ENCODE peak calls at places on chromosomes 7 and 10, in six cellular contexts. V is right lobe of liver; L is colonic mucosa; Q is CD8-positive, alpha-beta T cell; B is Peyer's patch; C is kidney epithelial cell. W is an unnamed sample.

GRCh38 chr7:121304259-121304658 is 24.5 kb upstream of the WNT16 start:
- DNase-seq in V (no peak), L (no peak), Q (no peak), B (no peak), C (no peak), W (no peak)

GRCh38 chr10:10327934-10328333 is 689.7 kb upstream of the CELF2 start:
- DNase-seq in V (no peak), L (no peak), Q (no peak), B (no peak), C (no peak), W (no peak)

GRCh38 chr10:102511562-102512274 is 7.9 kb downstream of the SUFU start:
- DNase-seq in V (no peak), L (no peak), Q (no peak), B (peak; percentile 50), C (no peak), W (no peak)

GRCh38 chr10:65675236-65675635 is 1250.6 kb upstream of the LRRTM3 start:
- DNase-seq in V (no peak), L (peak; percentile 61), Q (no peak), B (peak; percentile 50), C (no peak), W (no peak)

GRCh38 chr7:33444501-33444900 is 315.1 kb downstream of the BBS9 start:
- DNase-seq in V (no peak), L (peak; percentile 36), Q (no peak), B (no peak), C (no peak), W (no peak)

GRCh38 chr10:49644035-49644345 is 30.2 kb downstream of the CHAT start:
- DNase-seq in V (no peak), L (no peak), Q (no peak), B (no peak), C (no peak), W (no peak)

GRCh38 chr10:3071405-3072198 is 4.3 kb downstream of the PFKP start:
- DNase-seq in V (no peak), L (no peak), Q (no peak), B (peak; percentile 64), C (peak; percentile 97), W (no peak)

GRCh38 chr7:97480700-97481410 is 251.0 kb upstream of the TAC1 start:
- DNase-seq in V (no peak), L (no peak), Q (no peak), B (no peak), C (no peak), W (no peak)

GRCh38 chr7:17661982-17662585 is 278.2 kb downstream of the SNX13 start:
- DNase-seq in V (no peak), L (no peak), Q (no peak), B (no peak), C (no peak), W (no peak)

GRCh38 chr7:86645676-86646276 is 2.1 kb downstream of the GRM3 start:
- DNase-seq in V (no peak), L (no peak), Q (no peak), B (no peak), C (no peak), W (no peak)

GRCh38 chr10:103512591-103513382 is 19.3 kb downstream of the NEURL1 start:
- DNase-seq in V (no peak), L (peak; percentile 57), Q (no peak), B (peak; percentile 48), C (no peak), W (no peak)

GRCh38 chr7:98755138-98755898 is 114.5 kb downstream of the TMEM130 start:
- DNase-seq in V (no peak), L (no peak), Q (no peak), B (no peak), C (no peak), W (no peak)
- TF ChIP-seq CTCF in V (no peak), L (no peak), Q (no peak), B (no peak), C (no peak), W (no peak)

GRCh38 chr10:73908853-73909611 is 1.9 kb upstream of the PLAU start:
- DNase-seq in V (no peak), L (peak; percentile 40), Q (no peak), B (peak; percentile 58), C (peak; percentile 97), W (peak; percentile 91)

GRCh38 chr10:73911553-73912004 is 647 bp downstream of the PLAU start:
- DNase-seq in V (no peak), L (peak; percentile 45), Q (no peak), B (no peak), C (no peak), W (no peak)

GRCh38 chr10:73909716-73910115 is 1.2 kb upstream of the PLAU start:
- DNase-seq in V (no peak), L (no peak), Q (no peak), B (no peak), C (no peak), W (no peak)

GRCh38 chr10:73910401-73910763 is 550 bp upstream of the PLAU start:
- DNase-seq in V (no peak), L (peak; percentile 31), Q (no peak), B (no peak), C (no peak), W (no peak)

DNA sequence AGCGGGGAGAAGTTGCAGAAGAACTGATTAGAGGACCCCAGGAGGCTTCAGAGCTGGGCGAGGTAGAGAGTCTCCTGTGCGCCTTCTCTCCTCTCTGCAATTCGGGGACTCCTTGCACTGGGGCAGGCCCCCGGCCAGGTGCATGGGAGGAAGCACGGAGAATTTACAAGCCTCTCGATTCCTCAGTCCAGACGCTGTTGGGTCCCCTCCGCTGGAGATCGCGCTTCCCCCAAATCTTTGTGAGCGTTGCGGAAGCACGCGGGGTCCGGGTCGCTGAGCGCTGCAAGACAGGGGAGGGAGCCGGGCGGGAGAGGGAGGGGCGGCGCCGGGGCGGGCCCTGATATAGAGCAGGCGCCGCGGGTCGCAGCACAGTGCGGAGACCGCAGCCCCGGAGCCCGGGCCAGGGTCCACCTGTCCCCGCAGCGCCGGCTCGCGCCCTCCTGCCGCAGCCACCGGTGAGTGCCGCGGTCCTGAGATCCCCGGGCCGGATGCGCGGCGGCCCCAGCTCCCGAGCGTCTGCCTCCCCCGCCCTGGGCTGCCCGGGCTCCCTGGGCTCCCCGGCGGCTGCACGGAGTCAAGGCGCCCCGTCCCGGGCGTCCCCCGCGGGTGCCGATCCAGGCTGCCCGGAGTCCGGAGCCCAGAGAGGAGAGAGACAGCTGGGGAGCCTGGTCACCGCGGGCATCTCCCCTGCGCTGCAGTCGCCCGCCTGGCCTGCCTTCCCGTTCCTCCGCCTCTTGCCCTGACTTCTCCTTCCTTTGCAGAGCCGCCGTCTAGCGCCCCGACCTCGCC is at the start of gene PLAU:
- DNase-seq in V (peak; percentile 73), L (peak; percentile 70), Q (peak; percentile 9), B (peak; percentile 65), C (no peak), W (peak; percentile 62)
- TF ChIP-seq CTCF in V (no peak), L (no peak), Q (no peak), B (no peak), C (no peak), W (no peak)

GRCh38 chr7:144452064-144452463 is 48.6 kb upstream of the NOBOX start:
- DNase-seq in V (no peak), L (no peak), Q (no peak), B (no peak), C (no peak), W (no peak)

GRCh38 chr7:144455040-144455404 is 51.5 kb upstream of the NOBOX start:
- DNase-seq in V (no peak), L (no peak), Q (no peak), B (no peak), C (no peak), W (no peak)

GRCh38 chr7:144459635-144460034 is 56.1 kb upstream of the NOBOX start:
- DNase-seq in V (no peak), L (no peak), Q (no peak), B (no peak), C (no peak), W (no peak)

DNA sequence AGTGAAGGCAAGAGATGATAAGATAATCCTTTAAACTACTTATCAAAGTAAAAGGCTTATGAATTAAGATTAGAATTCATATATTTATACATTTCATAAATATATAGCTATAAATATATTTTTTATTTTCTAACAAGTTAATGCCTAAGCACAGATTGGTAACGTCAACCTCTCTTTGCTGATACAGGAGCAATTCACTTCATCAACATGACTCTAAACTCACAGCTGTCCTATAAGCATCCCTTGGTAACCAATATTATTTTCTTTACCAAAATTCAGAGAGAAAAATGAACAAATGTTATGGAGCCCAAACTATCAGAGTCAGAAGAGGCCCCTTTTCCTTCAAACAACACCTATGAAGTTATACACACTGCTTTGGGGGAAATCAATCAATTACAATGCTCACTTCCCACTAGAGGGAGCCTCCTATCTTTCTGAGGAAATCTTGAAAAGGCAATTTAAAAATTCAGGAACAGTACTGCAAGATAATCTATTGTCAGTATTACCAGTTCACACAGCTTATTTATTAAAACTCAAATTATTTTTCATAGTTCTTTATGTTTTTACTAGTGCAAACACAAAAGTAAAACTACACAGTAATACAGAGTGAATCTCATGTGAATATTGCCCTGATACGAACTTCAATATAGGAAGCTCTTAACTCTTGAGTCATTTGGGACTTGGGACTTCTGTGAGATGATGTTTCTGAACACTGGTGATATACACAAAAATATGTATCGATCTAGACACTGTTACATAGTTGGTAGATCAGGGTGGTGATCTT is 51.0 kb upstream of the NOBOX start:
- DNase-seq in V (no peak), L (no peak), Q (no peak), B (no peak), C (no peak), W (no peak)
- TF ChIP-seq CTCF in V (peak; percentile 43), L (no peak), Q (no peak), B (no peak), C (peak; percentile 46), W (no peak)

GRCh38 chr10:84236807-84237198 is 4.5 kb downstream of the LRIT1 start:
- DNase-seq in V (no peak), L (no peak), Q (no peak), B (no peak), C (no peak), W (no peak)

GRCh38 chr10:84235096-84235495 is 6.2 kb downstream of the LRIT1 start:
- DNase-seq in V (no peak), L (no peak), Q (no peak), B (no peak), C (no peak), W (no peak)

GRCh38 chr10:84238909-84239308 is 2.4 kb downstream of the LRIT1 start:
- DNase-seq in V (no peak), L (no peak), Q (no peak), B (no peak), C (no peak), W (no peak)

GRCh38 chr10:84234508-84234907 is 6.8 kb downstream of the LRIT1 start:
- DNase-seq in V (no peak), L (no peak), Q (no peak), B (no peak), C (no peak), W (no peak)

DNA sequence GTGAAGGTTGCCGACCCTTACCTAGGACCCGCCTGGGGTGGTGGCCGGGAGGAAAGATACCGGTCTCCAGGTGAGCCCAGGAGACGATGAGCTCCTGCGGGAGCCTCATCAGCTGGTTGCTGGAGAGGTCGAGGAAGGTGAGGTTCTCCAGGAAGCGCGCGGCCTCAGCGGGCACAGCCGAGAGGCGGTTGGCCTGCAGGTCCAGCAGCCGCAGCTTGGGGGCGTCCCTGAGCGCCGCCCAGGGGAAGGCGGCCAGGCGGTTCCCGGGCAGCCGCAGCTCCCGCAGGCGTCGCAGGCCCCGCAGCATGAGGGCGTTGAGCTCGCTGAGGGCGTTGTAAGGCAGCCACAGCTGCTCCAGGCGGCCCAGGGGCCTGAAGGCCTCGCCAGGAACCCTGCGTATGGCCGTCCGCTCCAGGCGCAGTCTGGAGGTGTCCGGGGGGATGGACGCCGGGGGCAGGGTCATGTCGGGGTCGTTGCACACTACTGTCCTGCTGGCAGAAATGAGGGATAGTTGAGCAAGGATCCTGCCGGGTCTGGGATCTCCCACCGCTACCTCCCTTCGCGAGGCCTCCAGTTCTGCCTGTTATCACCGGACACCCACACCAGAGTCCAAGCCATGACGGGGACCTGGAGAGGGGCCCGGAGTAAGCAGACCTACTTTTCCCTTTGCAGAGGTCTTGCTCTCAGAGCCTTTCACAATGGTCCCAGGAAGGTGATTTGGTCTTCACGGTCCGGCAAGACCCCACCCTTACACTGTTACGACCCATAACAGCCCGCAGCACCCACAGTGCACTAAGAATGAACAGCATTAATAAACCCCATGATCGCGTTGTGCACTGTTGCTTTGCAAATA is 3.9 kb downstream of the LRIT1 start:
- DNase-seq in V (no peak), L (no peak), Q (no peak), B (no peak), C (no peak), W (no peak)
- TF ChIP-seq CTCF in V (no peak), L (no peak), Q (no peak), B (no peak), C (peak; percentile 10), W (peak; percentile 11)